ENCODE peak calls at places on chromosome 9, in eight cellular contexts. E, I, X, N, K, Y, P and D are unnamed samples.

GRCh38 chr9:98971168-98971914 is 27.6 kb downstream of the COL15A1 start:
- DNase-seq in I (no peak), P (no peak), N (no peak), Y (no peak), X (no peak), E (peak), K (no peak), D (no peak)

GRCh38 chr9:91419222-91420191 is 4.1 kb downstream of the NFIL3 start:
- DNase-seq in P (no peak), I (no peak), K (no peak), Y (no peak), X (peak), E (peak), N (no peak), D (no peak)

GRCh38 chr9:115691097-115691496 is 462.5 kb upstream of the PAPPA start:
- DNase-seq in K (no peak), X (no peak), Y (no peak), E (peak), N (no peak), P (no peak), I (no peak), D (no peak)

GRCh38 chr9:7983361-7983974 is 183.9 kb upstream of the DMAC1 start:
- DNase-seq in Y (no peak), E (no peak), K (no peak), I (no peak), N (no peak), X (no peak), P (no peak), D (no peak)

GRCh38 chr9:36625006-36625600 is 52.4 kb downstream of the MELK start:
- DNase-seq in Y (no peak), X (no peak), E (peak), N (no peak), I (peak), P (no peak), K (no peak), D (no peak)

GRCh38 chr9:9498846-9499245 is 1114.0 kb downstream of the PTPRD start:
- DNase-seq in N (no peak), X (no peak), E (no peak), P (no peak), Y (no peak), I (no peak), K (no peak), D (no peak)

GRCh38 chr9:14748373-14748772 is 25.8 kb upstream of the CER1 start:
- DNase-seq in Y (no peak), K (no peak), E (no peak), I (no peak), P (no peak), N (no peak), X (no peak), D (no peak)

GRCh38 chr9:102594216-102594615 is 400.9 kb upstream of the CYLC2 start:
- DNase-seq in X (no peak), P (no peak), I (no peak), E (no peak), N (no peak), K (no peak), Y (no peak), D (no peak)

GRCh38 chr9:106482733-106483132 is 380.2 kb upstream of the ZNF462 start:
- DNase-seq in Y (no peak), E (peak), N (no peak), K (no peak), P (no peak), X (no peak), I (no peak), D (no peak)

GRCh38 chr9:68912561-68912960 is 101.4 kb downstream of the PRKACG start:
- DNase-seq in I (no peak), K (no peak), E (no peak), X (no peak), Y (no peak), N (no peak), P (no peak), D (no peak)

GRCh38 chr9:79896390-79896789 is 324.6 kb downstream of the TLE4 start:
- DNase-seq in P (no peak), E (peak), X (no peak), Y (no peak), I (no peak), N (no peak), K (no peak), D (no peak)

GRCh38 chr9:136119259-136120118 is 814 bp upstream of the TMEM250 start:
- DNase-seq in P (no peak), X (peak), Y (peak), E (peak), K (no peak), N (peak), I (no peak), D (no peak)

GRCh38 chr9:115808108-115808507 is 345.5 kb upstream of the PAPPA start:
- DNase-seq in I (no peak), P (no peak), N (no peak), X (no peak), E (peak), K (no peak), Y (no peak), D (no peak)

GRCh38 chr9:98521141-98521540 is 187.6 kb downstream of the GABBR2 start:
- DNase-seq in K (no peak), X (no peak), N (no peak), I (no peak), E (peak), Y (no peak), P (no peak), D (no peak)

GRCh38 chr9:28792736-28793135 is 1219.5 kb upstream of the C9orf72 start:
- DNase-seq in N (no peak), E (peak), Y (no peak), X (no peak), P (no peak), I (no peak), K (no peak), D (no peak)

GRCh38 chr9:74309654-74310053 is 187.5 kb upstream of the RORB start:
- DNase-seq in E (no peak), X (no peak), I (no peak), K (no peak), P (no peak), Y (peak), N (no peak), D (no peak)

GRCh38 chr9:85392270-85392669 is 349.5 kb downstream of the AGTPBP1 start:
- DNase-seq in I (no peak), Y (no peak), N (no peak), K (no peak), X (no peak), P (no peak), E (no peak), D (no peak)

GRCh38 chr9:20189871-20190270 is 401.0 kb upstream of the SLC24A2 start:
- DNase-seq in P (no peak), Y (peak), K (no peak), I (no peak), N (no peak), E (no peak), X (no peak), D (no peak)

GRCh38 chr9:25029724-25030123 is 484.0 kb upstream of the IZUMO3 start:
- DNase-seq in K (no peak), Y (no peak), E (no peak), N (no peak), P (no peak), I (no peak), X (no peak), D (no peak)
- TF ChIP-seq CTCF in K (no peak), Y (no peak), E (no peak), N (no peak), P (no peak), I (no peak), X (no peak), D (no peak)

DNA sequence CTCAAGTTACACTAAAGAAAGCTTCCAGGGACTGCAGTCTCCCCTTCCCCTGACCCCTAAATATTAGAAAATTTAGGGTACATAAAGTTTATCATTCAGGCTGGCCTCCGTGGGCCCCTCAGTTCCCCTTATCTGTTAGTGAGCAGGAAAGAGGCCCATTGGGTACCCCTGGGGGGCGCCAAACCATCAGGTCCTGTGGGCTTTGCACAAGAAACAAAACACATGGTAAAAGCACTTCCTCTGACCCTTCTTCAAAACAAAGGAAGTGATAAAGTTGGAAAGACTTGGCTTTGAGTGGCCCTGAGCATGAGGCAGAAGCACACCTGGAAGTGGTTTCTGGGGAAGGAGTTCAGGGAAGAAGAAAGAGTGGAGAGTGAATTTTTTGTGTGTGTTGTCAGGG is 213.0 kb downstream of the SMARCA2 start:
- DNase-seq in N (peak), P (no peak), Y (peak), K (no peak), X (peak), E (no peak), I (peak), D (no peak)
- TF ChIP-seq CTCF in N (no peak), P (no peak), Y (peak), K (no peak), X (peak), E (peak), I (peak), D (no peak)

DNA sequence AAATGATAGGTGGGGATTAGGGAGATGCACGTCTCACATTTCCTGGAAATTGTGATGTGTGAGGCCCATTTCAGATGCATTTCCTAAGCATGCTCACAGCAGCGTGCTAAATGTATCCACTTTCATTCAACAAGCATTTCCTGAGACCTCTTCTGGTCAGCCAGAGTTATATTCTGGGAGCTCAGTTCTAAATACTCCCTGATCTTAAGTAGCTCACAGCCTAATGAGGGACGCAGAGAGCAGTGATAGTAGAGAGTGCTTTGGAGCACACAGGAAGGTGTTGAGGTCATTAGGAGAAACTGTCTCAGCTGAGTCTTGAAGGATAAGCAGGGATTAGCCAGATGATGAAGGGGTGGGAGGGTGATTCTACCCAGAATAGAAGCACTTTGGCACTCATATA is 46.2 kb upstream of the FSD1L start:
- DNase-seq in I (no peak), X (no peak), K (no peak), E (no peak), N (no peak), Y (peak), P (no peak), D (no peak)
- TF ChIP-seq CTCF in I (no peak), X (no peak), K (no peak), E (no peak), N (no peak), Y (peak), P (no peak), D (no peak)

GRCh38 chr9:110426052-110426709 is 88.5 kb upstream of the TXNDC8 start:
- DNase-seq in I (no peak), N (no peak), K (no peak), E (peak), P (no peak), Y (no peak), X (no peak), D (no peak)
- TF ChIP-seq CTCF in I (no peak), N (peak), K (no peak), E (peak), P (no peak), Y (no peak), X (peak), D (no peak)

DNA sequence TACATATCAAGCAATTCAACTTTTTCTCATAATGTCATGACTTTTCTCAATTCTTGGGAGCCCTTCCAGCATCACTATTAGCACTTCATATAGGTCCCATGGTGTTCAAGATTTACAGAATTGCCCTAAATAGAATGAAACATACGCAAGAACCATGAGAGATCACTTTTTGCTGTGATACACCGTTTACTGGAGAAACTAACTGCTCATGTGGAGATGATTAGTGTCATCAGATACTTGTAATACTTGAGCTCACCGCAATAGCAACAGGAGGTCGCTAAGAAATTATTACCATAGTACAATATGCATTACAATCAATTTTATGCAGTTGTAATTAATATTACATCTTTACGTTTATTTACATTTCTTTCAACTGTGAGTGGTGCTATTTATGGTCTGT is 4.8 kb upstream of the PCSK5 start:
- DNase-seq in N (no peak), Y (no peak), K (no peak), E (no peak), I (no peak), P (no peak), X (no peak), D (no peak)
- TF ChIP-seq CTCF in N (no peak), Y (no peak), K (no peak), E (no peak), I (no peak), P (no peak), X (no peak), D (no peak)

DNA sequence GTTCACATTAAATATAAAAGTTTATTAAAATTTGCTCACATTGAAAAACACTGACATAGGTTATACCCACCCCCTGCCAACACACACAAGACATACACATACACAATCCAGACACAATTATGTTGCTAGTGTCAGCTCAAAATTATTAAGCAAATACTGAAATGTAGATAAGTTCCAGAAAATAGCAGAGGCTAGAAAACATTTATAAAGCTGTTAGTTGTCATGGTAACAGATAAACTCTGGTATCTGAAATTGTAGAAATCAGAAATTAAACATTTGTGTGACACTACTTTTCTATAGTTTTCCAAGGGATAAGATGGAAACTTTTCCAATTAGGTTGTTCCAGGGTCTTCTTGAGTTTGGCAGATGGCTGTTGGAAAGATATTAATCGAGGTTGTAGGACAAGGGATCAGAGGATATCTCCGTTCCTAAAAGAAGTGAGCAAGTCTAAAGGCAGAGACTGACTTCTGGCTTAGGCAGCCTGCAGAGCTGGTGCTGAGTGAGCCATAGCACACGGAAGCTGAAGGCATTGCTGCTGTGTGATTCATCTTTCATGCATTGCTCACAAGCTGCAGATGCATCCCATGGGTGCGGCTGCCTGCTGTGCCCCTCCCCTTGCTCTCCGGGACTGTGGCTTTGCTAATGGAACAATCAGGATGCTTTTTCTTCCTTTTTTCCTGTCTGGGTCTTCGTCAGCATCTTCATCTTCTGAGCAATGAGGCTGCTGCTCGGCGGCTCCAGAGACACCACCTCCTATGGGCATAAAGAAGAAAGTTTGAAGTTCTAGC is 341.5 kb downstream of the DIRAS2 start:
- DNase-seq in E (peak), K (no peak), X (peak), N (no peak), Y (no peak), P (no peak), I (no peak), D (no peak)
- TF ChIP-seq CTCF in E (no peak), K (no peak), X (no peak), N (no peak), Y (no peak), P (no peak), I (no peak), D (no peak)

GRCh38 chr9:121023064-121023463 is 27.0 kb downstream of the C5 start:
- DNase-seq in Y (no peak), E (no peak), K (no peak), X (no peak), P (no peak), I (no peak), N (no peak), D (no peak)
- TF ChIP-seq CTCF in Y (peak), E (no peak), K (no peak), X (no peak), P (no peak), I (no peak), N (no peak), D (no peak)

GRCh38 chr9:17219261-17219660 is 84.4 kb downstream of the CNTLN start:
- DNase-seq in X (no peak), E (peak), K (no peak), I (no peak), N (no peak), Y (no peak), P (no peak), D (no peak)
- TF ChIP-seq CTCF in X (no peak), E (peak), K (no peak), I (no peak), N (no peak), Y (no peak), P (no peak), D (no peak)

GRCh38 chr9:134163374-134164196 is 779 bp downstream of the RNU6ATAC start:
- DNase-seq in P (no peak), X (peak), K (peak), Y (peak), E (peak), I (peak), N (peak), D (peak)
- TF ChIP-seq CTCF in P (no peak), X (peak), K (peak), Y (no peak), E (no peak), I (peak), N (peak), D (no peak)